ENCODE peak calls at places on chromosomes 12 and 14, in nine cellular contexts. H is HFFc6; B is nephron progenitor cell; C is endothelial cell; A is astrocyte of the spinal cord; R is IMR-90; Z is CD4-positive, alpha-beta T cell; L is neural progenitor cell; X is GM10248. F is an unnamed sample.

GRCh38 chr12:123142948-123143752 is 7.7 kb downstream of the PITPNM2 start:
- DNase-seq in R (no peak), H (no peak), Z (no peak), C (no peak), B (no peak), L (peak; percentile 18), A (peak; percentile 53), X (no peak), F (peak; percentile 80)

GRCh38 chr12:42873401-42873800 is 283.9 kb upstream of the PRICKLE1 start:
- DNase-seq in C (no peak), L (no peak), R (peak; percentile 57), X (no peak), Z (no peak), B (no peak), A (no peak), H (no peak), F (no peak)

GRCh38 chr14:76656592-76656991 is 104.7 kb upstream of the VASH1 start:
- DNase-seq in H (no peak), R (no peak), C (no peak), A (no peak), B (no peak), X (no peak), L (no peak), Z (no peak), F (no peak)

GRCh38 chr12:33438890-33439586 is 581 bp downstream of the SYT10 start:
- DNase-seq in C (peak; percentile 23), L (peak; percentile 51), Z (no peak), R (no peak), H (no peak), B (peak; percentile 62), X (peak; percentile 21), A (peak; percentile 0), F (peak; percentile 65)

GRCh38 chr12:124577986-124578385 is 10.6 kb upstream of the NCOR2 start:
- DNase-seq in B (no peak), X (no peak), A (no peak), R (no peak), L (no peak), Z (no peak), H (no peak), C (no peak), F (no peak)

GRCh38 chr12:49347307-49348237 is 884 bp downstream of the DNAJC22 start:
- DNase-seq in X (peak; percentile 90), R (peak; percentile 89), L (peak; percentile 90), A (peak; percentile 90), Z (peak; percentile 65), C (peak; percentile 88), H (peak; percentile 46), B (peak; percentile 90), F (peak; percentile 86)

GRCh38 chr12:100668939-100669536 is 95.6 kb downstream of the GAS2L3 start:
- DNase-seq in C (peak; percentile 89), H (peak; percentile 50), R (peak; percentile 61), X (peak; percentile 73), L (peak; percentile 89), B (peak; percentile 87), Z (no peak), A (peak; percentile 65), F (peak; percentile 88)

GRCh38 chr12:27573972-27574371 is 50.0 kb downstream of the PPFIBP1 start:
- DNase-seq in X (no peak), B (no peak), Z (no peak), C (no peak), R (peak; percentile 97), H (peak; percentile 91), A (peak; percentile 98), L (no peak), F (no peak)

GRCh38 chr14:94005324-94005723 is 8.2 kb downstream of the CCDC197 start:
- DNase-seq in Z (no peak), X (peak; percentile 61), H (no peak), R (no peak), C (no peak), L (no peak), A (no peak), B (no peak), F (no peak)

GRCh38 chr12:96195845-96196451 is 1.8 kb downstream of the ELK3 start:
- DNase-seq in Z (peak; percentile 24), X (no peak), L (peak; percentile 75), C (no peak), B (peak; percentile 32), A (peak; percentile 76), H (peak; percentile 69), R (peak; percentile 74), F (no peak)

GRCh38 chr12:15777355-15778012 is 11.7 kb downstream of the EPS8 start:
- DNase-seq in X (no peak), L (no peak), R (no peak), A (no peak), B (no peak), Z (no peak), C (no peak), H (no peak), F (no peak)

GRCh38 chr12:83074495-83074894 is 387.8 kb downstream of the TMTC2 start:
- DNase-seq in C (no peak), A (no peak), L (no peak), X (no peak), R (no peak), H (no peak), Z (no peak), B (no peak), F (no peak)

GRCh38 chr12:129186952-129187351 is 333.7 kb downstream of the GLT1D1 start:
- DNase-seq in X (no peak), A (no peak), L (peak; percentile 18), C (no peak), R (no peak), B (no peak), Z (no peak), H (no peak), F (no peak)
- TF ChIP-seq CTCF in X (no peak), A (no peak), L (peak; percentile 27), C (no peak), R (no peak), B (no peak), Z (no peak), H (no peak), F (no peak)

GRCh38 chr14:25943329-25943728 is 654.5 kb downstream of the NOVA1 start:
- DNase-seq in A (no peak), L (no peak), B (no peak), X (no peak), C (no peak), R (no peak), H (no peak), Z (no peak), F (no peak)
- TF ChIP-seq CTCF in A (no peak), L (no peak), B (no peak), X (no peak), C (no peak), R (no peak), H (no peak), Z (no peak), F (no peak)

GRCh38 chr12:121693155-121693554 is 19.4 kb upstream of the TMEM120B start:
- DNase-seq in X (no peak), Z (no peak), A (no peak), H (no peak), R (no peak), B (no peak), L (no peak), C (no peak), F (no peak)

GRCh38 chr12:121702944-121703343 is 9.6 kb upstream of the TMEM120B start:
- DNase-seq in C (no peak), X (no peak), R (no peak), B (no peak), A (no peak), H (no peak), L (no peak), Z (no peak), F (no peak)

GRCh38 chr12:121701667-121702277 is 10.8 kb upstream of the TMEM120B start:
- DNase-seq in R (no peak), H (no peak), X (no peak), Z (no peak), B (no peak), A (no peak), L (no peak), C (no peak), F (no peak)

GRCh38 chr12:121697093-121697698 is 15.4 kb upstream of the TMEM120B start:
- DNase-seq in H (peak; percentile 51), X (peak; percentile 69), C (peak; percentile 25), R (peak; percentile 53), A (peak; percentile 63), L (peak; percentile 76), B (no peak), Z (no peak), F (no peak)
- TF ChIP-seq CTCF in H (peak; percentile 87), X (peak; percentile 44), C (peak; percentile 92), R (peak; percentile 65), A (no peak), L (peak; percentile 72), B (peak; percentile 58), Z (peak; percentile 81), F (peak; percentile 61)

DNA sequence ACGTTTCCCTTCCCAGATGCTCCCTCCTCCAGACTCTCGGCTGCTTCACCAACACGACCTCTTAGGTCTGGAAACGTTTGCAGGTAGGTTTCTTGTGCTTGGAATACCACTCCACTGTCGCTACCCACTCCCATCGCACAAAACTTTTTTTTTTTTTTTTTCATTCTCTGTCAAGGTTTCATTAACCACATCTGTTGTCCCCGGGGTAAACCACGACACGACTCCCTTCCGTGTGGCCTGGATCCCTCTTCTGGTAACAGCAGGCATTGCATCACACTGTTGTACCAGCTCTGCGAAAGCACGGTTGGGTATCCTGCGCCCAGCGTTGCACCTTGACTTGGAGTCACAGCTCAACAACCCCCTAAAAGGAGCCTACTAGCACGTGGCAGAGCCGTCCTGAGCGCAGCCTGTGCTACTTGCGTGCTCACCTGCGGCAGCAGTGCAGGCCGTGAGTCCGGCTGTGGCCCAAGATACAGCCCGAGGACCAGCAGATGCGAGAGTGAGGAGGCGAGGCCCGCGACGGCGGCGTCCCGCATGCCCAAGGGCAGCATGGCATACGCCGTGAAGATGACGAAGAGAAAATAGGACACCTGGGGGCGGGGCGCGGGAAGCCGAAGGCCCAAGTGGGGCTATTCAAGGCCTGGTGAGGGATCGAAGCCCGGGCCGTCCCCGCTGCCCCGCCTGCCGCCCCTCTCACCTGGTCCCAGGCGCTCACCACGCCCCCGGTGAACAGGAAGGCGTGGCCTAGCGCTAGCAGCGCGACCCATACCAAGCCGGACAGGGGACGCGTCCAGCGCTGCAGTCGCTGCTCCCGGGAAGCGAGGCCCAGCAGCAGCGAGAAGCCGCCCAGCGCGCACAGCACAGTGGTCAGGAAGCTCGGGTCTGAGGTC is 2.5 kb downstream of the ADCY4 start:
- DNase-seq in Z (peak; percentile 90), X (peak; percentile 91), R (peak; percentile 52), C (peak; percentile 64), B (peak; percentile 71), H (peak; percentile 39), A (peak; percentile 41), L (peak; percentile 81), F (peak; percentile 82)
- TF ChIP-seq CTCF in Z (peak; percentile 81), X (peak; percentile 73), R (peak; percentile 64), C (peak; percentile 54), B (peak; percentile 64), H (peak; percentile 81), A (peak; percentile 85), L (peak; percentile 67), F (peak; percentile 75)

F was measured in upper lobe of right lung.